ENCODE peak calls at places on chromosomes 1 and 21, in four cellular contexts. G is HepG2, O is GM12878, K is SK-N-SH. S is an unnamed sample.

GRCh38 chr1:147072371-147073061 is 99.8 kb downstream of the PRKAB2 start:
- DNase-seq in G (no peak), O (no peak), K (peak), S (no peak)

GRCh38 chr1:58802640-58803476 is 19.0 kb upstream of the JUN start:
- DNase-seq in G (no peak), O (no peak), K (no peak), S (no peak)

GRCh38 chr1:248788327-248788726 is 32.8 kb upstream of the LYPD8 start:
- DNase-seq in G (no peak), O (no peak), K (no peak), S (no peak)

GRCh38 chr21:45324430-45325205 is 36.9 kb upstream of the POFUT2 start:
- DNase-seq in G (no peak), O (no peak), K (peak), S (no peak)

GRCh38 chr1:168774241-168774640 is 45.2 kb upstream of the DPT start:
- DNase-seq in G (no peak), O (no peak), K (no peak), S (no peak)

GRCh38 chr1:162372159-162373071 is 4.2 kb downstream of the SPATA46 start:
- DNase-seq in G (no peak), O (no peak), K (peak), S (no peak)

GRCh38 chr21:45542667-45543370 is 579 bp upstream of the SLC19A1 start:
- DNase-seq in G (no peak), O (no peak), K (peak), S (peak)

GRCh38 chr1:147084273-147085096 is 87.8 kb downstream of the PRKAB2 start:
- DNase-seq in G (peak), O (peak), K (peak), S (peak)

GRCh38 chr21:33390479-33390878 is 12.7 kb upstream of the IFNGR2 start:
- DNase-seq in G (no peak), O (no peak), K (no peak), S (no peak)

GRCh38 chr1:181919729-181919991 is 141.9 kb downstream of the ZNF648 start:
- DNase-seq in G (no peak), O (no peak), K (no peak), S (no peak)

GRCh38 chr1:53552981-53553733 is 94.0 kb downstream of the DMRTB1 start:
- DNase-seq in G (no peak), O (no peak), K (no peak), S (no peak)

GRCh38 chr1:31753623-31754349 is 10.4 kb downstream of the ADGRB2 start:
- DNase-seq in G (no peak), O (no peak), K (peak), S (no peak)

GRCh38 chr1:237126180-237126579 is 84.2 kb downstream of the RYR2 start:
- DNase-seq in G (no peak), O (no peak), K (no peak), S (no peak)

GRCh38 chr1:184840596-184840995 is 85.9 kb upstream of the EDEM3 start:
- DNase-seq in G (no peak), O (no peak), K (no peak), S (no peak)

GRCh38 chr1:76084685-76085084 is 10.1 kb downstream of the ST6GALNAC3 start:
- DNase-seq in G (no peak), O (no peak), K (no peak), S (no peak)

GRCh38 chr1:9542425-9542824 is 3.2 kb downstream of the SLC25A33 start:
- DNase-seq in G (peak), O (no peak), K (no peak), S (no peak)

GRCh38 chr1:111290640-111291039 is at the start of gene CHIA:
- DNase-seq in G (no peak), O (no peak), K (no peak), S (no peak)

GRCh38 chr1:19643113-19643512 is 998 bp upstream of the NBL1 start:
- DNase-seq in G (peak), O (no peak), K (peak), S (no peak)

GRCh38 chr1:36557041-36558000 is 74.6 kb upstream of the CSF3R start:
- DNase-seq in G (no peak), O (no peak), K (no peak), S (no peak)

GRCh38 chr1:85330711-85331290 is 54.4 kb upstream of the BCL10 start:
- DNase-seq in G (no peak), O (no peak), K (no peak), S (no peak)

GRCh38 chr1:183804916-183805734 is at the start of gene RGL1:
- DNase-seq in G (peak), O (no peak), K (peak), S (peak)

GRCh38 chr1:95233321-95233736 is 681 bp upstream of the RWDD3 start:
- DNase-seq in G (peak), O (no peak), K (peak), S (peak)

GRCh38 chr1:244060117-244060516 is 9.0 kb downstream of the ZBTB18 start:
- DNase-seq in G (no peak), O (no peak), K (no peak), S (no peak)

GRCh38 chr1:160328171-160328570 is 14.9 kb downstream of the COPA start:
- DNase-seq in G (no peak), O (no peak), K (no peak), S (no peak)

GRCh38 chr1:168903237-168903830 is 174.3 kb upstream of the DPT start:
- DNase-seq in G (no peak), O (no peak), K (no peak), S (no peak)

GRCh38 chr1:51661081-51661518 is 44.2 kb downstream of the OSBPL9 start:
- DNase-seq in G (no peak), O (no peak), K (no peak), S (no peak)

GRCh38 chr21:45460011-45460565 is 55.1 kb downstream of the COL18A1 start:
- DNase-seq in G (no peak), O (no peak), K (no peak), S (no peak)

GRCh38 chr21:33230518-33231324 is 983 bp downstream of the IFNAR2 start:
- DNase-seq in G (peak), O (no peak), K (peak), S (no peak)

GRCh38 chr1:33014464-33015170 is 22.1 kb downstream of the AK2 start:
- DNase-seq in G (no peak), O (no peak), K (no peak), S (no peak)

GRCh38 chr1:57797084-57797483 is 373.2 kb upstream of the DAB1 start:
- DNase-seq in G (no peak), O (no peak), K (no peak), S (no peak)

GRCh38 chr1:111212634-111213335 is 12.3 kb upstream of the DENND2D start:
- DNase-seq in G (no peak), O (no peak), K (no peak), S (no peak)

GRCh38 chr1:231478386-231478785 is 50.1 kb upstream of the TSNAX start:
- DNase-seq in G (no peak), O (no peak), K (no peak), S (no peak)

GRCh38 chr1:76759171-76759860 is 108.0 kb upstream of the ST6GALNAC5 start:
- DNase-seq in G (no peak), O (no peak), K (no peak), S (no peak)

GRCh38 chr1:107767156-107767582 is 197.8 kb downstream of the VAV3 start:
- DNase-seq in G (no peak), O (no peak), K (no peak), S (no peak)

GRCh38 chr1:56510642-56511021 is 68.7 kb downstream of the PLPP3 start:
- DNase-seq in G (no peak), O (no peak), K (no peak), S (no peak)

DNA sequence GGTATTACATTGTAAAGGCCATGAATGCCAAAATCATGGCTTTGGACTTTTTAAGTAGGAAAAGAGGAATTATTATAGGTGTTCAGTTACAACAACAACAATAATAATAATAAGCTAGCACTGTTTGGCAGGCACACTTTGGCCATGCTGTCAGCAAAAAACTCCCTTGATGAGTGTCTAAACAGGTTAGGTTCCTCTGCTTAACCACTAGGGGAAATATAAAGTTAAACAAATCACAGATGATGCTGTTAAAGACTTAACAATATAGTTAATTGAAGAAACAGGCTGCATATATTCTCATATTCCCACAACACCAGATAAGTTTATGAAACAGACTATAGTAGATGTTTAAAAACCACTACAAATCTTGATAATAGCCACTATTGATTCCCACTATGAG is 46.4 kb downstream of the RGS21 start:
- DNase-seq in G (no peak), O (no peak), K (no peak), S (no peak)
- TF ChIP-seq TCF12 in G (no peak), O (no peak), K (no peak), S (no peak)

DNA sequence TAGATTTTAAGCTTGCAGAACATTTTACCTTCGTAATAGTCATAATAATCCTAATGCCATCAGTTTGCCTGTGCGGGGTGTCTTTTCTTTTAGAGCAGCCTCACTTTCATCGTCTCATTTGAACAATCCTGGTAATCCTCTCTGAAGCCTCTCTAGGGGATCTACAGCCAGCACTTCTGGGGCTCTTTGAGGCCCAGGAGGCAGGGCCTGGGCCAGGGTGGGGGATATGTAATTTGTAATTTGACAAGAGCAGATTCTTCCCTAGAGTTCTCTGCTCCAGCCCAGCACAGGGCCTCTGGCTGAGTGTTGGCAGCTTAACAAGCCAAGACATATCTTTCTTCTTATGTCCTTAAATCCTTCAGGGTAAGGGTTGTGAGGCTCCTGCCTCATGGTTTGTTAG is 45.1 kb upstream of the PARP1 start:
- DNase-seq in G (no peak), O (no peak), K (no peak), S (no peak)
- TF ChIP-seq TCF12 in G (no peak), O (no peak), K (no peak), S (no peak)

DNA sequence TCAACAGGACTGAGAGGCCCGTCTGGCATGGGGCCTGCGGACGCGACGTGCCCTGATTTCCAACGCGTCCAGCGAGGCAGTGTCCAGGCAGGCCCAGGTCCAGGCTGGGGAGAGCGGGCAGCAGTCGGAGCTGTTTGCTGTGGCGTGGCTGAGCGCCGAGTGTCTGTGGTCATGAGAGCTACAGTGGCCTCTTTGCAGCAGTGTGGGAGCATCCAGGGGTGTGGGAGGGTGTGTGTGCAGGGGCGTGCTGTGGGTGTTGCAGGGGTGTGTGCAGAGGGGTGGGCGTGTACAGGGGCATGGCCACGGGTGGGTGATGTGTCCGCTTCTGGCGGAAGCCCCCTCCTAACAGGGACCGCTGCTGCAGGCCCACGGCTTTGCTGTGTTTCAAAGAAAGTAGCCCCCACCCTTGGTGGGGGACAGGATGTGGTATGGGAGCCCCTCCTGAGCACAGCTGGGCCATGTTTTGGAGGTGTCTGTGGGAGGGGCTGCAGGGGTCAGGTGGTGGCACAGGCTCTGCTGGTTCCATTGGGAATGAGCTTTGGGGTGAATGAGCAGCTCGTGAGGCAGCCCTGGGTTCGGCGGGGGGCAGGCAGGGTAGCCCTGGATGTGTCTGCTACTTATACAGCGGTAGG is 17.7 kb downstream of the PLCH2 start:
- DNase-seq in G (no peak), O (no peak), K (no peak), S (no peak)
- TF ChIP-seq TCF12 in G (no peak), O (no peak), K (no peak), S (no peak)

GRCh38 chr1:114224196-114224907 is 70.7 kb upstream of the SYT6 start:
- DNase-seq in G (no peak), O (no peak), K (no peak), S (no peak)

GRCh38 chr1:114227059-114227458 is 73.4 kb upstream of the SYT6 start:
- DNase-seq in G (no peak), O (no peak), K (no peak), S (no peak)

GRCh38 chr1:114232691-114233090 is 79.0 kb upstream of the SYT6 start:
- DNase-seq in G (no peak), O (no peak), K (no peak), S (no peak)

GRCh38 chr1:114231301-114231700 is 77.6 kb upstream of the SYT6 start:
- DNase-seq in G (no peak), O (no peak), K (no peak), S (no peak)

DNA sequence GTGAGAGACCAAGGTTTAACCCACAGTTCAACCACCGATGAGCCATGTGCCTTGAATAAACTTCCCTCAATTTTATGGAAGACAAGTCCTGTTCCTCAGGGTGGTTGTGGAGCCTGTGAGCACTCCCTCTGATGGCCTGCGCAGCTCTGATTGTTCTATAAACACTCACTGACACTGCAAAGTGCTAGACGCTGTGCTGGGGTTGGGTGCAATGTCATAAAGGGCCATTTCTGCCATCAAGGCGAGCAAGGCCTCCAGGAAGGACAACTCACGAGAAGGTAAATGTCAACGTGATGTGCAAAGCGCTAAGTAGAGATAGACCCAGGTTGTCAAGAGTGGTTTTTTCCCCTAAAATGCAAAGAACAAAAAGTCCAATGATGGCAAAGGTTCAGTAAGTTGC is 75.7 kb upstream of the SYT6 start:
- DNase-seq in G (no peak), O (no peak), K (no peak), S (no peak)
- TF ChIP-seq TCF12 in G (no peak), O (no peak), K (no peak), S (no peak)